ENCODE peak calls at places on chromosome 11, in eight cellular contexts. T, S, U, M, V, B, O and J are unnamed samples.

GRCh38 chr11:104105155-104105554 is 58.8 kb downstream of the PDGFD start:
- DNase-seq in V (no peak), T (no peak), B (peak; percentile 35), U (no peak), M (no peak), O (no peak), S (no peak), J (no peak)

GRCh38 chr11:15276616-15277015 is 161.9 kb downstream of the INSC start:
- DNase-seq in S (no peak), U (peak; percentile 28), B (no peak), V (no peak), M (no peak), O (peak; percentile 4), T (no peak), J (no peak)

GRCh38 chr11:47378011-47378835 is at the start of gene SPI1:
- DNase-seq in S (no peak), V (no peak), M (peak; percentile 73), O (peak; percentile 23), U (no peak), T (no peak), B (no peak), J (no peak)

GRCh38 chr11:17691550-17691949 is 27.8 kb upstream of the MYOD1 start:
- DNase-seq in U (no peak), B (no peak), T (no peak), V (no peak), O (no peak), S (no peak), M (no peak), J (no peak)

GRCh38 chr11:2462986-2463765 is 18.4 kb downstream of the KCNQ1 start:
- DNase-seq in U (no peak), B (no peak), T (no peak), V (no peak), O (no peak), S (peak; percentile 95), M (peak; percentile 87), J (no peak)

GRCh38 chr11:27241316-27242122 is 121.5 kb downstream of the CCDC34 start:
- DNase-seq in T (no peak), B (peak; percentile 78), V (no peak), U (no peak), M (no peak), S (no peak), O (no peak), J (no peak)

GRCh38 chr11:71255323-71255722 is 2.9 kb upstream of the SHANK2 start:
- DNase-seq in V (no peak), T (no peak), S (peak; percentile 73), M (no peak), U (no peak), O (no peak), B (no peak), J (no peak)

GRCh38 chr11:17066691-17067090 is 10.8 kb downstream of the RPS13 start:
- DNase-seq in M (no peak), U (no peak), V (no peak), B (no peak), O (no peak), T (no peak), S (no peak), J (no peak)

GRCh38 chr11:2097356-2097997 is 41.7 kb downstream of the IGF2 start:
- DNase-seq in T (no peak), B (peak; percentile 85), U (no peak), O (no peak), S (peak; percentile 44), M (peak; percentile 28), V (no peak), J (no peak)

GRCh38 chr11:113401718-113402117 is 14.1 kb downstream of the ANKK1 start:
- DNase-seq in B (peak; percentile 21), M (peak; percentile 70), O (peak; percentile 72), U (no peak), T (no peak), V (no peak), S (peak; percentile 72), J (no peak)

GRCh38 chr11:9017773-9018172 is 14.0 kb upstream of the NRIP3 start:
- DNase-seq in O (no peak), B (peak; percentile 65), U (no peak), S (peak; percentile 18), M (peak; percentile 39), V (peak; percentile 9), T (no peak), J (no peak)

GRCh38 chr11:62850911-62851806 is 11.8 kb upstream of the WDR74 start:
- DNase-seq in B (no peak), U (no peak), V (no peak), M (no peak), T (no peak), S (no peak), O (peak; percentile 27), J (peak; percentile 53)

GRCh38 chr11:33668468-33668825 is 32.2 kb downstream of the C11orf91 start:
- DNase-seq in S (no peak), B (no peak), O (no peak), M (no peak), V (no peak), U (no peak), T (no peak), J (no peak)

GRCh38 chr11:111846063-111846462 is 25.3 kb downstream of the ALG9 start:
- DNase-seq in U (no peak), S (no peak), B (peak; percentile 40), M (no peak), V (no peak), T (no peak), O (no peak), J (no peak)

GRCh38 chr11:36928621-36929020 is 330.6 kb upstream of the RAG2 start:
- DNase-seq in O (no peak), M (no peak), T (no peak), V (no peak), U (no peak), B (no peak), S (no peak), J (peak; percentile 92)

GRCh38 chr11:12556788-12557384 is 117.3 kb upstream of the TEAD1 start:
- DNase-seq in T (no peak), V (peak; percentile 44), U (no peak), O (no peak), S (peak; percentile 68), B (peak; percentile 96), M (peak; percentile 56), J (no peak)

GRCh38 chr11:12675951-12676711 is 1.9 kb downstream of the TEAD1 start:
- DNase-seq in U (no peak), S (no peak), V (no peak), T (no peak), M (no peak), O (no peak), B (no peak), J (peak; percentile 38)

GRCh38 chr11:78825531-78825930 is 250.9 kb upstream of the NARS2 start:
- DNase-seq in T (no peak), S (no peak), M (no peak), V (no peak), O (no peak), U (no peak), B (no peak), J (no peak)

GRCh38 chr11:1017269-1018005 is 19.1 kb downstream of the MUC6 start:
- DNase-seq in B (no peak), U (no peak), M (no peak), S (peak; percentile 50), T (no peak), V (no peak), O (peak; percentile 22), J (peak; percentile 42)

GRCh38 chr11:116882386-116882785 is 45.0 kb upstream of the APOA1 start:
- DNase-seq in S (no peak), M (no peak), T (no peak), U (no peak), B (peak; percentile 86), O (no peak), V (no peak), J (no peak)

GRCh38 chr11:936199-936598 is 10.5 kb downstream of the AP2A2 start:
- DNase-seq in B (no peak), M (no peak), V (no peak), O (no peak), T (no peak), S (no peak), U (no peak), J (no peak)

GRCh38 chr11:34318111-34319037 is 39.4 kb downstream of the ABTB2 start:
- DNase-seq in V (no peak), M (peak; percentile 34), O (no peak), S (no peak), T (no peak), B (peak; percentile 21), U (no peak), J (no peak)

GRCh38 chr11:37613031-37613430 is 1015.0 kb upstream of the RAG2 start:
- DNase-seq in M (no peak), V (no peak), B (no peak), O (no peak), U (no peak), S (no peak), T (no peak), J (no peak)

GRCh38 chr11:92424281-92424680 is 199.7 kb downstream of the FAT3 start:
- DNase-seq in M (no peak), O (no peak), V (no peak), U (no peak), S (no peak), B (no peak), T (no peak), J (no peak)

GRCh38 chr11:96472085-96472484 is 82.3 kb downstream of the JRKL start:
- DNase-seq in B (no peak), V (no peak), M (no peak), U (no peak), S (no peak), O (no peak), T (no peak), J (no peak)

GRCh38 chr11:1207451-1208360 is 15.2 kb upstream of the MUC5B start:
- DNase-seq in U (no peak), B (no peak), O (peak; percentile 2), T (no peak), M (no peak), V (no peak), S (no peak), J (no peak)

GRCh38 chr11:112289588-112290461 is 29.2 kb upstream of the PLET1 start:
- DNase-seq in S (peak; percentile 74), T (peak; percentile 83), O (peak; percentile 88), V (peak; percentile 27), U (peak; percentile 84), M (peak; percentile 88), B (peak; percentile 60), J (peak; percentile 23)

GRCh38 chr11:34633990-34634725 is 13.3 kb downstream of the EHF start:
- DNase-seq in V (no peak), B (no peak), M (no peak), O (no peak), S (peak; percentile 41), U (no peak), T (no peak), J (no peak)

GRCh38 chr11:36945384-36945783 is 347.3 kb upstream of the RAG2 start:
- DNase-seq in B (no peak), M (no peak), S (no peak), V (no peak), U (no peak), O (no peak), T (no peak), J (peak; percentile 26)

GRCh38 chr11:113384551-113384950 is 3.0 kb upstream of the ANKK1 start:
- DNase-seq in V (no peak), S (no peak), U (peak; percentile 45), M (no peak), B (peak; percentile 91), O (no peak), T (no peak), J (no peak)

GRCh38 chr11:3950996-3951662 is 95.7 kb downstream of the STIM1 start:
- DNase-seq in V (no peak), U (no peak), O (no peak), M (no peak), T (no peak), B (no peak), S (no peak), J (no peak)

GRCh38 chr11:76623171-76623883 is 47.2 kb downstream of the LRRC32 start:
- DNase-seq in S (no peak), V (no peak), B (peak; percentile 54), U (no peak), M (no peak), T (no peak), O (no peak), J (no peak)

GRCh38 chr11:66324626-66325025 is 7.8 kb upstream of the CD248 start:
- DNase-seq in V (no peak), T (no peak), M (no peak), S (no peak), O (no peak), B (peak; percentile 43), U (no peak), J (no peak)

GRCh38 chr11:19370100-19370861 is 129.5 kb upstream of the E2F8 start:
- DNase-seq in U (no peak), T (no peak), V (no peak), O (no peak), S (no peak), M (no peak), B (peak; percentile 69), J (no peak)